ENCODE peak calls at places on chromosomes 12 and 14, in eight cellular contexts. G is tibial artery, M is left lung, K is mammary epithelial cell, F is lung, U is transverse colon, Q is fibroblast of lung, D is sigmoid colon. W is an unnamed sample.

GRCh38 chr14:68939893-68940613 is 39.0 kb downstream of the ACTN1 start:
- DNase-seq in K (peak), G (peak), F (no peak), U (peak), M (no peak), Q (peak), D (peak), W (no peak)

GRCh38 chr14:102086346-102086971 is 385 bp downstream of the HSP90AA1 start:
- DNase-seq in G (peak), M (peak), Q (peak), D (peak), K (peak), U (peak), F (no peak), W (peak)

GRCh38 chr12:130339946-130340345 is 2.3 kb downstream of the PIWIL1 start:
- DNase-seq in Q (no peak), D (no peak), M (no peak), U (peak), K (no peak), G (no peak), F (no peak), W (no peak)

GRCh38 chr12:34595749-34596733 is 573.7 kb downstream of the ALG10 start:
- DNase-seq in F (peak), Q (no peak), M (no peak), D (peak), G (peak), U (peak), K (no peak), W (peak)

GRCh38 chr14:67514650-67515385 is 18.3 kb upstream of the PLEKHH1 start:
- DNase-seq in D (peak), M (peak), F (peak), G (peak), U (peak), K (no peak), Q (peak), W (no peak)

GRCh38 chr14:75310295-75311059 is 31.8 kb downstream of the FOS start:
- DNase-seq in F (peak), U (peak), M (peak), Q (peak), G (peak), D (peak), K (peak), W (peak)

GRCh38 chr12:54416908-54417603 is 2.0 kb downstream of the ITGA5 start:
- DNase-seq in K (no peak), M (no peak), U (no peak), Q (peak), G (peak), D (peak), F (no peak), W (no peak)

GRCh38 chr12:131221061-131221945 is 267.6 kb downstream of the ADGRD1 start:
- DNase-seq in M (no peak), D (no peak), U (no peak), Q (no peak), F (no peak), K (no peak), G (peak), W (no peak)

GRCh38 chr14:53620325-53620716 is 336.3 kb downstream of the BMP4 start:
- DNase-seq in F (no peak), G (no peak), K (no peak), Q (no peak), M (no peak), D (no peak), U (no peak), W (no peak)

GRCh38 chr12:105773501-105773900 is 365.3 kb downstream of the NUAK1 start:
- DNase-seq in K (no peak), D (no peak), Q (no peak), U (no peak), G (no peak), M (no peak), F (no peak), W (no peak)

GRCh38 chr12:15469342-15469741 is 147.0 kb downstream of the PTPRO start:
- DNase-seq in U (no peak), Q (no peak), D (no peak), K (no peak), F (no peak), M (no peak), G (no peak), W (no peak)

GRCh38 chr12:53963005-53963404 is 8.3 kb downstream of the HOXC12 start:
- DNase-seq in U (no peak), M (no peak), F (no peak), D (no peak), Q (no peak), G (no peak), K (no peak), W (no peak)

GRCh38 chr12:10641735-10642500 is 28.5 kb upstream of the MAGOHB start:
- DNase-seq in M (no peak), F (no peak), U (peak), G (no peak), Q (peak), K (peak), D (no peak), W (no peak)

GRCh38 chr12:124797321-124797720 is 66.3 kb downstream of the SCARB1 start:
- DNase-seq in D (no peak), U (no peak), Q (no peak), K (no peak), G (no peak), F (no peak), M (no peak), W (no peak)

GRCh38 chr12:11431486-11431885 is 36.1 kb upstream of the PRB2 start:
- DNase-seq in Q (no peak), M (no peak), U (no peak), D (no peak), K (no peak), G (no peak), F (no peak), W (no peak)

GRCh38 chr14:32230181-32230580 is 27.1 kb upstream of the RNU6-8 start:
- DNase-seq in Q (no peak), D (no peak), F (no peak), M (no peak), K (peak), G (no peak), U (no peak), W (no peak)

GRCh38 chr14:103887557-103888115 is 40.3 kb upstream of the PPP1R13B start:
- DNase-seq in D (no peak), M (no peak), Q (no peak), U (no peak), K (no peak), F (no peak), G (no peak), W (no peak)

GRCh38 chr12:85562765-85563164 is 273.4 kb downstream of the RASSF9 start:
- DNase-seq in K (no peak), M (no peak), D (no peak), Q (no peak), G (no peak), U (no peak), F (no peak), W (no peak)

GRCh38 chr14:95290769-95291440 is 28.8 kb downstream of the CLMN start:
- DNase-seq in Q (no peak), D (no peak), F (peak), G (peak), U (peak), M (no peak), K (peak), W (no peak)

GRCh38 chr12:57173089-57173488 is 25.7 kb upstream of the LRP1-AS start:
- DNase-seq in M (no peak), D (no peak), G (no peak), F (no peak), K (no peak), Q (no peak), U (no peak), W (no peak)

GRCh38 chr14:69852897-69853296 is 26.3 kb upstream of the SMOC1 start:
- DNase-seq in U (no peak), K (no peak), D (no peak), M (no peak), Q (no peak), G (no peak), F (no peak), W (no peak)

GRCh38 chr12:85630851-85631250 is 205.4 kb downstream of the RASSF9 start:
- DNase-seq in Q (no peak), U (no peak), D (no peak), M (no peak), G (no peak), K (peak), F (no peak), W (no peak)

GRCh38 chr14:69354383-69355154 is 43.5 kb downstream of the ERH start:
- DNase-seq in D (peak), M (no peak), F (no peak), K (peak), U (peak), Q (no peak), G (no peak), W (no peak)

GRCh38 chr12:102172436-102172835 is 25.2 kb downstream of the PMCH start:
- DNase-seq in Q (peak), K (no peak), M (no peak), U (no peak), D (no peak), F (no peak), G (no peak), W (no peak)

GRCh38 chr12:49043856-49044258 is 16.7 kb downstream of the KMT2D start:
- DNase-seq in U (peak), Q (peak), F (peak), M (peak), K (peak), D (peak), G (no peak), W (no peak)

GRCh38 chr14:69814397-69814796 is 17.4 kb upstream of the SLC10A1 start:
- DNase-seq in M (no peak), Q (no peak), D (no peak), K (no peak), F (no peak), U (no peak), G (no peak), W (no peak)

GRCh38 chr14:35231207-35231755 is 60.9 kb upstream of the PSMA6 start:
- DNase-seq in U (no peak), F (no peak), D (no peak), Q (peak), K (no peak), M (no peak), G (no peak), W (no peak)

GRCh38 chr14:105980224-105980623 is 453.8 kb downstream of the TMEM121 start:
- DNase-seq in F (no peak), G (no peak), K (no peak), Q (no peak), M (no peak), D (no peak), U (no peak), W (no peak)

GRCh38 chr12:25800101-25800500 is 158.4 kb upstream of the RASSF8 start:
- DNase-seq in U (no peak), D (no peak), G (no peak), K (no peak), M (no peak), F (no peak), Q (peak), W (no peak)

GRCh38 chr12:108419949-108420348 is 80.8 kb upstream of the CMKLR1 start:
- DNase-seq in U (no peak), F (no peak), D (no peak), Q (no peak), G (no peak), K (no peak), M (no peak), W (no peak)

GRCh38 chr12:75177997-75178396 is 31.6 kb downstream of the KCNC2 start:
- DNase-seq in G (no peak), F (no peak), M (no peak), K (peak), U (no peak), D (no peak), Q (peak), W (no peak)

GRCh38 chr12:50149311-50149710 is 17.9 kb downstream of the CERS5 start:
- DNase-seq in K (no peak), U (no peak), M (no peak), Q (no peak), G (no peak), F (no peak), D (no peak), W (no peak)

GRCh38 chr12:89529738-89530137 is 3.9 kb upstream of the POC1B start:
- DNase-seq in Q (peak), U (no peak), G (no peak), F (no peak), M (no peak), D (no peak), K (peak), W (no peak)

GRCh38 chr12:12319501-12320322 is 30.3 kb downstream of the MANSC1 start:
- DNase-seq in Q (no peak), G (no peak), M (no peak), F (no peak), K (no peak), D (peak), U (peak), W (no peak)

GRCh38 chr12:17928708-17929366 is 161.2 kb downstream of the RERGL start:
- DNase-seq in M (no peak), K (peak), F (no peak), Q (peak), G (no peak), D (no peak), U (no peak), W (no peak)
- TF ChIP-seq CTCF in M (no peak), K (peak), F (no peak), Q (no peak), G (no peak), D (no peak), U (no peak), W (no peak)

DNA sequence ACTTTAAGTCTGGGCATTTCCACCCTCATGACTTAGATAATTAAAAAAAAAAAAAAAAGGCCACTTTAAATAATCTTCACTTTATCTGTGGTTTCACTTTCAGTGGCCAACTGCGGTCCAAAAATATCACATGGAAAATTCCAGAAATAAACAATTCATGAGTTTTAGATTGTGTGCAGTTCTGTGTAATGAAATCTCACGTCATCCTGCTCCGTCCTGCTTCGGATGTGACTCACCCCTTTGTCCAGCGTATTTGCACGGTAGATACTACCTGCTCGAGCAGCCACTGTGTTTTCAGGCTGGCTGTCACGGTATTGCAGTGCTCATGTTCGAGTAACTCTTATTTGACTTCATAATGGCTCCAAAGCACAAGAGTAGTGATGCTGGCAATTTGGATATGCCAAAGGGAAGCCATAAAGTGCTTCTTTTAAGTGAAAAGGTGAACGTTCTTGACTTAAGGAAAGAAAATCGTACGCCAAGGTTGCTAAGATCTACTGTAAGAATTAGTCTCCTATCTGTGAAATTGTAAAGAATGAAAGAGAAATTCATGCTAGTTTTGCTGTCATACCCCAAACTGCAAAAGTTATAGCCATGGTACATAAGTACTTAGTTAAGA is 2.4 kb downstream of the E2F7 start:
- DNase-seq in D (no peak), M (no peak), Q (peak), U (no peak), F (no peak), K (no peak), G (no peak), W (no peak)
- H3K4me3 ChIP-seq in D (no peak), M (no peak), Q (peak), U (no peak), F (no peak), K (no peak), G (peak), W (peak)

GRCh38 chr14:22540811-22541360 is 48.1 kb downstream of the DAD1 start:
- DNase-seq in F (no peak), G (no peak), Q (no peak), U (no peak), M (no peak), K (no peak), D (no peak), W (no peak)
- H3K27ac ChIP-seq in F (no peak), G (no peak), Q (no peak), U (peak), M (no peak), K (no peak), D (no peak), W (no peak)

GRCh38 chr14:59419383-59419782 is 45.8 kb downstream of the GPR135 start:
- DNase-seq in Q (no peak), G (no peak), K (no peak), U (no peak), F (no peak), M (no peak), D (no peak), W (no peak)

GRCh38 chr14:59425322-59425945 is 39.7 kb downstream of the GPR135 start:
- DNase-seq in G (no peak), U (no peak), D (peak), F (no peak), M (no peak), K (no peak), Q (peak), W (no peak)

GRCh38 chr14:59424707-59425106 is 40.5 kb downstream of the GPR135 start:
- DNase-seq in M (no peak), U (no peak), D (peak), K (no peak), Q (no peak), G (no peak), F (no peak), W (no peak)

GRCh38 chr14:59417301-59417700 is 47.9 kb downstream of the GPR135 start:
- DNase-seq in F (no peak), M (no peak), Q (no peak), G (no peak), K (no peak), D (no peak), U (no peak), W (no peak)

GRCh38 chr14:59422069-59422881 is 42.9 kb downstream of the GPR135 start:
- DNase-seq in M (no peak), D (no peak), U (no peak), G (no peak), F (no peak), K (no peak), Q (no peak), W (no peak)
- TF ChIP-seq CTCF in M (no peak), D (no peak), U (no peak), G (peak), F (no peak), K (peak), Q (peak), W (peak)

GRCh38 chr12:68613209-68613904 is 2.7 kb downstream of the RAP1B start:
- DNase-seq in M (no peak), U (no peak), Q (no peak), G (no peak), K (no peak), D (no peak), F (no peak), W (no peak)

GRCh38 chr12:68612675-68613074 is 2.0 kb downstream of the RAP1B start:
- DNase-seq in U (no peak), K (no peak), M (no peak), G (no peak), D (no peak), F (no peak), Q (no peak), W (no peak)

GRCh38 chr12:68614105-68614679 is 3.5 kb downstream of the RAP1B start:
- DNase-seq in U (no peak), M (no peak), G (no peak), D (no peak), K (no peak), F (no peak), Q (no peak), W (no peak)

GRCh38 chr12:68612245-68612644 is 1.5 kb downstream of the RAP1B start:
- DNase-seq in D (no peak), G (no peak), F (no peak), U (no peak), Q (peak), M (no peak), K (peak), W (no peak)

DNA sequence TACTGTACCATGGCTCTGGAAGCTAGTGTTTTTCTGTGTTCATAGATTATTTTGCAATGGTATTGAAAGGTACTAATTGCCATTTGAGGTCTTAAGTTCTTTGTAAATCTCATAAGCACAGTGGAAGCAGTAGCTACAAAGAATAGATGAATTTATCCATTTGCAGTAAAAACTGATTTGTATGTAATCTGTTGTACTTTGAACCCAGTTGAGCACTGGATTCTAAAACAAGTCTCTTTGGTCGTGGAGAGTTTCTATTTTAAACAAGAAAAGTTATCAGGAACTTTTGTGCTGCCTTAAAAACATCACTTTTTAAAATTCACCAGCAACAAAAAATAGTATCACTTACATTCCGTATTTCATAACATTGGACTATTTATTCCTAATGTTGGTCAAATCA is 4.1 kb downstream of the RAP1B start:
- DNase-seq in D (no peak), U (no peak), F (no peak), K (no peak), Q (no peak), M (no peak), G (no peak), W (no peak)
- H3K4me3 ChIP-seq in D (no peak), U (no peak), F (no peak), K (peak), Q (peak), M (peak), G (peak), W (no peak)

GRCh38 chr12:95838125-95838524 is 20.6 kb upstream of the SNRPF start:
- DNase-seq in Q (peak), D (no peak), M (peak), F (peak), U (peak), G (no peak), K (no peak), W (no peak)

GRCh38 chr12:95836630-95837239 is 22.0 kb upstream of the SNRPF start:
- DNase-seq in Q (peak), K (no peak), M (no peak), F (peak), U (no peak), D (no peak), G (no peak), W (no peak)

GRCh38 chr12:95837240-95838038 is 21.3 kb upstream of the SNRPF start:
- DNase-seq in U (no peak), D (no peak), K (no peak), G (no peak), M (no peak), Q (no peak), F (no peak), W (no peak)

GRCh38 chr12:95834572-95834971 is 24.2 kb upstream of the SNRPF start:
- DNase-seq in K (no peak), G (no peak), D (no peak), Q (no peak), M (no peak), U (no peak), F (no peak), W (no peak)

DNA sequence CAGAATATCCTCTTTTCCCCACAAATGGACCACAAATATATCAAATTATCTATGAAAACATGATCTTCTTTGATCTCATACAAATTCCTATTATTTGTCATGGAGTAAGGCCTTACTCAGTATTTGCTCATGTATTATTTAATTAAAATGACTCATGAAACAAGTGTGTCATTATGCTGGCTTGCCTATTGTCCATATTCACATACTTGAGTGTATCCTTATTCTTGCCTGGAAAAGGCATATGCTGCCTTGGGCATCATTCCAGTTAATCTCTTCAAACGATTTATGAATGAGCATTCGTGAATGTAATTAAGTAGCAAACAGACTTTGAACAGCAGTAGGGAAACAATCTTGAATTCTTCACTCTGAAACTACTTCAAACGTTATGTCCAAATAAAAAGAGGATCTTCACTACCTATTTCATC is 22.6 kb upstream of the SNRPF start:
- DNase-seq in G (no peak), K (peak), D (no peak), U (no peak), F (no peak), M (no peak), Q (peak), W (no peak)
- H3K27ac ChIP-seq in G (no peak), K (no peak), D (no peak), U (no peak), F (no peak), M (peak), Q (no peak), W (no peak)

GRCh38 chr12:27524839-27525238 is 833 bp downstream of the PPFIBP1 start:
- DNase-seq in Q (peak), D (no peak), K (no peak), M (no peak), U (peak), G (no peak), F (no peak), W (no peak)
- TF ChIP-seq CTCF in Q (peak), D (no peak), K (peak), M (no peak), U (no peak), G (no peak), F (no peak), W (no peak)

W was measured in dorsolateral prefrontal cortex.